ENCODE peak calls at places on chromosomes 7 and 10, in seven cellular contexts. P, J, F, V, A, G and Q are unnamed samples.

GRCh38 chr10:8602821-8603220 is 548.3 kb downstream of the GATA3 start:
- DNase-seq in P (no peak), J (no peak), F (no peak), V (no peak), A (no peak), G (no peak), Q (no peak)

GRCh38 chr10:86356306-86356705 is 10.3 kb downstream of the GRID1 start:
- DNase-seq in P (no peak), J (no peak), F (no peak), V (no peak), A (no peak), G (no peak), Q (no peak)

GRCh38 chr10:102352066-102352715 is 43.3 kb upstream of the NFKB2 start:
- DNase-seq in P (peak; percentile 44), J (peak; percentile 56), F (peak; percentile 80), V (peak; percentile 64), A (peak; percentile 68), G (peak; percentile 67), Q (peak; percentile 25)

GRCh38 chr10:92691591-92692084 is 1.9 kb downstream of the HHEX start:
- DNase-seq in P (no peak), J (no peak), F (peak; percentile 10), V (no peak), A (no peak), G (peak; percentile 33), Q (no peak)

GRCh38 chr10:44384601-44385422 is at the start of gene CXCL12:
- DNase-seq in P (no peak), J (no peak), F (no peak), V (peak; percentile 78), A (no peak), G (no peak), Q (no peak)

GRCh38 chr7:45683556-45684148 is 109.5 kb downstream of the ADCY1 start:
- DNase-seq in P (no peak), J (no peak), F (no peak), V (no peak), A (no peak), G (peak; percentile 2), Q (no peak)

GRCh38 chr7:131250331-131250730 is 77.3 kb upstream of the MKLN1 start:
- DNase-seq in P (no peak), J (no peak), F (no peak), V (no peak), A (no peak), G (no peak), Q (no peak)

GRCh38 chr10:34031410-34031809 is 696.9 kb upstream of the NRP1 start:
- DNase-seq in P (no peak), J (no peak), F (no peak), V (peak; percentile 91), A (no peak), G (peak; percentile 78), Q (peak; percentile 19)

GRCh38 chr7:117019786-117020604 is 66.7 kb downstream of the ST7 start:
- DNase-seq in P (no peak), J (no peak), F (no peak), V (peak; percentile 97), A (no peak), G (peak; percentile 20), Q (peak; percentile 96)

GRCh38 chr10:58348571-58349033 is 13.8 kb downstream of the UBE2D1 start:
- DNase-seq in P (no peak), J (no peak), F (no peak), V (no peak), A (no peak), G (no peak), Q (no peak)

GRCh38 chr10:25036381-25036780 is 20.0 kb downstream of the THNSL1 start:
- DNase-seq in P (no peak), J (no peak), F (no peak), V (no peak), A (no peak), G (no peak), Q (no peak)

GRCh38 chr10:21363087-21363752 is 162.3 kb downstream of the SKIDA1 start:
- DNase-seq in P (no peak), J (no peak), F (no peak), V (no peak), A (peak; percentile 19), G (no peak), Q (no peak)

GRCh38 chr10:77350711-77351119 is 286.9 kb downstream of the KCNMA1 start:
- DNase-seq in P (no peak), J (no peak), F (no peak), V (peak; percentile 99), A (peak; percentile 25), G (peak; percentile 12), Q (peak; percentile 100)

GRCh38 chr10:14953452-14954000 is 370 bp downstream of the DCLRE1C start:
- DNase-seq in P (no peak), J (no peak), F (no peak), V (peak; percentile 83), A (peak; percentile 46), G (peak; percentile 28), Q (peak; percentile 56)

GRCh38 chr10:110522365-110522988 is 24.8 kb downstream of the DUSP5 start:
- DNase-seq in P (no peak), J (no peak), F (no peak), V (peak; percentile 54), A (peak; percentile 92), G (no peak), Q (no peak)

GRCh38 chr10:77279207-77279606 is 358.4 kb downstream of the KCNMA1 start:
- DNase-seq in P (no peak), J (no peak), F (peak; percentile 28), V (peak; percentile 61), A (no peak), G (no peak), Q (no peak)

GRCh38 chr7:30145521-30145920 is 10.7 kb downstream of the MTURN start:
- DNase-seq in P (no peak), J (no peak), F (no peak), V (no peak), A (no peak), G (no peak), Q (no peak)
- H3K27ac ChIP-seq in P (no peak overlapping the region), J (no peak overlapping the region), F (no peak overlapping the region), V (no peak overlapping the region), A (no peak overlapping the region), G (peak overlapping the region; percentile 79), Q (no peak overlapping the region)

GRCh38 chr7:28853150-28853549 is 105.0 kb downstream of the TRIL start:
- DNase-seq in P (no peak), J (no peak), F (no peak), V (peak; percentile 53), A (no peak), G (peak; percentile 13), Q (no peak)
- H3K4me3 ChIP-seq in P (no peak overlapping the region), J (no peak overlapping the region), F (no peak overlapping the region), V (peak overlapping the region; percentile 75), A (no peak overlapping the region), G (no peak overlapping the region), Q (no peak overlapping the region)

DNA sequence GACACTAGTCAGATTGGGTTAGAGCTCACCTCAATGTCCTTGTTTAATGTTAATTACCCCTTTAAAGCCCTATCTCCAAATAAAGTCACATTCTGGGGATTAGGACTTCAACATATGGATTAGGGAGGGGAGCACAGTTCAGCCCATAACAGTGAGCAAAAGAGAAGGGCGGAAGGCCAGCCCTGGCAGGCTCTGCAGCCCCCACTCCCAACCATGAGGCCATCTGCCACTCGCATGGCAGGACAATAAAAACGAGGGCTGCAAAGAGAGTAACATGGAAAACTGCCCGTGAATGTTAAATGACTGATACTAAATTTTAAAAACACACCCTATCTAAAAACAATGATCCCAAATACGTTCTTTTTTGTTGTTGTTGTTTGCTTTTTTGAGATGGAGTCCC is 38.7 kb downstream of the RGS10 start:
- DNase-seq in P (no peak), J (no peak), F (no peak), V (no peak), A (no peak), G (no peak), Q (no peak)
- H3K27me3 ChIP-seq in P (no peaks in the 10 kb centered on the region), J (no peaks in the 10 kb centered on the region), F (no peaks in the 10 kb centered on the region), V (no peaks in the 10 kb centered on the region), A (no peaks in the 10 kb centered on the region), G (no peaks in the 10 kb centered on the region), Q (no peaks in the 10 kb centered on the region)

DNA sequence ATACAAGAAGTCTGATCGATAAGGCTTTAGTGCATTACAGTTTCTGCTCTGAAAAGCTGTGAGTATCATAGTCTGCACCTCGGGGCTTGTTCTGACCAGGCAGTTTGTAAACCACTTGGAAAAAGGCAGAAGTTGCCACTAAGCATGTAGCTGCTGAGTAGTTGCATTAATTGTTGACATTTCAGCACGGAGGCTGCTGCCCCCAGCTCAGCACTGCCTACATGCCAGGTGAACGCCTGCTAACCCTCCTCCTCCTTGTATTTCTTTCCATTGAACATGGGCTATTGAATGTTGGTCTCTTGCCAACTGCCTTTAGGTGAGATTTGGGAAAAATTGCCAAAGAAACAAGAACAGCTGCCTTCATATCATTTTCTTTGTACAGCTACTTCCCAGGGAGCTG is 164.2 kb downstream of the RAPGEF5 start:
- DNase-seq in P (no peak), J (no peak), F (no peak), V (no peak), A (no peak), G (no peak), Q (no peak)
- H3K27ac ChIP-seq in P (no peak overlapping the region), J (no peak overlapping the region), F (no peak overlapping the region), V (no peak overlapping the region), A (no peak overlapping the region), G (peak overlapping the region; percentile 82), Q (no peak overlapping the region)

GRCh38 chr7:152661479-152661878 is 14.5 kb downstream of the XRCC2 start:
- DNase-seq in P (no peak), J (no peak), F (no peak), V (no peak), A (no peak), G (no peak), Q (no peak)
- H3K4me3 ChIP-seq in P (no peak overlapping the region), J (no peak overlapping the region), F (no peak overlapping the region), V (no peak overlapping the region), A (no peak overlapping the region), G (no peak overlapping the region), Q (no peak overlapping the region)

GRCh38 chr10:69645751-69646687 is 16.0 kb downstream of the FAM241B start:
- DNase-seq in P (no peak), J (no peak), F (no peak), V (no peak), A (no peak), G (no peak), Q (no peak)
- H3K27me3 ChIP-seq in P (peaks cover 2% of the 10 kb centered on the region), J (no peaks in the 10 kb centered on the region), F (no peaks in the 10 kb centered on the region), V (peaks cover 25% of the 10 kb centered on the region), A (no peaks in the 10 kb centered on the region), G (no peaks in the 10 kb centered on the region), Q (peaks cover 3% of the 10 kb centered on the region)

DNA sequence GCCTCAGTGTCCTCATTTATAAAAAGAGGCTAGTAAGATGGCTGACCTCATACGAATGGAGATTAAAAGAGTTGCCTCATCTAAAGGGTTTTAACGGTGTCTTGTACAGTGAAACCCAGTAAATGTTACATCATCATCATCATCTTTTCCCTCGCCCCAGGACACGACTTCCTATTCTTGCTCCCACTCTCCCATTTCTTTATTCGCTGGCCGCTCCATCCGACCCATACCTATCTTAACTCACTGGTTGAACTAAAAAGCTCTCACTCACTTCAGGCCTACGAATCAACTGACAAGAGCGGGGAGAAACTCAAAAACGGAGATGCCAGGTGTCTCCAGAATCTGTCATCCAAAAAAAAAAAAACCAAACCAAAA is 502 bp downstream of the FRA10AC1 start:
- DNase-seq in P (no peak), J (no peak), F (no peak), V (peak; percentile 72), A (no peak), G (peak; percentile 29), Q (peak; percentile 17)
- H3K27ac ChIP-seq in P (peak overlapping the region; percentile 82), J (peak overlapping the region; percentile 82), F (peak overlapping the region; percentile 82), V (peak overlapping the region; percentile 92), A (peak overlapping the region; percentile 88), G (peak overlapping the region; percentile 96), Q (peak overlapping the region; percentile 53)

DNA sequence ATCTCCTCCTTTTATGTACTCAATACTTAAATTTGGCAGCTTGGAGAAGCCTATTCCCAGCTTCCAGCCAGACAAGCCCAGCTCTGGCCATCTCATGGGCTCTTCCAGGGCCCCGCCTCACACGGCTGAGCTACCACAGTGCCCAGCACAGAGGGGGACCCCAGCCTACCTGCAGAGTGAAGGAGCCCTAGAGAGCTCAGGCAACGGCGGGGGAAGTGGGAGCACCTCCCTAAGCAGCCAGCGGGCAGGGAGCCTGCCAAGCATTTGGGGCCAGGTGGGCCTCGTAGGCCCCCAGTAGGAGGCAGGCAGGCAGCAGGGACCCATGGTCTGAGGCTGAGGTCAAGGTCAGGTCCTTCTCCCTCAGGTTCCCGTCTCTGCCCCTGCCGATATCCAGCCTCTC is 29.1 kb upstream of the SMARCD3 start:
- DNase-seq in P (no peak), J (no peak), F (no peak), V (no peak), A (no peak), G (no peak), Q (no peak)
- H3K4me3 ChIP-seq in P (peak overlapping the region; percentile 62), J (peak overlapping the region; percentile 56), F (peak overlapping the region; percentile 60), V (no peak overlapping the region), A (no peak overlapping the region), G (peak overlapping the region; percentile 42), Q (no peak overlapping the region)